ENCODE peak calls at places on chromosomes 5 and 9, in seven cellular contexts. One of them, this sample, is unnamed.

GRCh38 chr9:114503522-114504340 is 1.5 kb downstream of the WHRN start:
- DNase-seq in LoVo: no peak
- DNase-seq in Caki2: peak; percentile 10
- DNase-seq in AG20443: no peak
- DNase-seq in brain microvascular endothelial cell: no peak
- DNase-seq in stomach: no peak
- DNase-seq in NCI-H524: no peak
- DNase-seq in this sample: no peak

GRCh38 chr9:122218885-122219855 is 9.6 kb downstream of the LHX6 start:
- DNase-seq in Caki2: no peak
- DNase-seq in LoVo: no peak
- DNase-seq in NCI-H524: no peak
- DNase-seq in stomach: no peak
- DNase-seq in AG20443: peak; percentile 39
- DNase-seq in brain microvascular endothelial cell: no peak
- DNase-seq in this sample: no peak

GRCh38 chr9:82421498-82421897 is 432.9 kb downstream of the SPATA31D1 start:
- DNase-seq in stomach: no peak
- DNase-seq in AG20443: no peak
- DNase-seq in NCI-H524: no peak
- DNase-seq in Caki2: no peak
- DNase-seq in brain microvascular endothelial cell: no peak
- DNase-seq in LoVo: no peak
- DNase-seq in this sample: no peak

GRCh38 chr5:157384971-157385709 is 74.9 kb upstream of the NIPAL4 start:
- DNase-seq in stomach: no peak
- DNase-seq in brain microvascular endothelial cell: peak; percentile 99
- DNase-seq in Caki2: peak; percentile 85
- DNase-seq in AG20443: peak; percentile 87
- DNase-seq in NCI-H524: no peak
- DNase-seq in LoVo: no peak
- DNase-seq in this sample: peak; percentile 65

GRCh38 chr9:99128133-99128406 is 23.2 kb downstream of the TGFBR1 start:
- DNase-seq in LoVo: no peak
- DNase-seq in NCI-H524: no peak
- DNase-seq in brain microvascular endothelial cell: no peak
- DNase-seq in stomach: no peak
- DNase-seq in AG20443: no peak
- DNase-seq in Caki2: no peak
- DNase-seq in this sample: no peak

GRCh38 chr5:134554319-134555222 is 29.1 kb downstream of the JADE2 start:
- DNase-seq in AG20443: peak; percentile 87
- DNase-seq in NCI-H524: no peak
- DNase-seq in brain microvascular endothelial cell: peak; percentile 85
- DNase-seq in LoVo: peak; percentile 7
- DNase-seq in stomach: peak; percentile 64
- DNase-seq in Caki2: peak; percentile 96
- DNase-seq in this sample: peak; percentile 42

GRCh38 chr5:55324006-55324405 is 16.2 kb downstream of the MTREX start:
- DNase-seq in NCI-H524: no peak
- DNase-seq in Caki2: no peak
- DNase-seq in stomach: no peak
- DNase-seq in LoVo: no peak
- DNase-seq in AG20443: no peak
- DNase-seq in brain microvascular endothelial cell: no peak
- DNase-seq in this sample: no peak

GRCh38 chr5:122586351-122586750 is 188.5 kb upstream of the SNX2 start:
- DNase-seq in LoVo: no peak
- DNase-seq in brain microvascular endothelial cell: peak; percentile 64
- DNase-seq in stomach: no peak
- DNase-seq in AG20443: peak; percentile 39
- DNase-seq in NCI-H524: no peak
- DNase-seq in Caki2: no peak
- DNase-seq in this sample: no peak

GRCh38 chr5:78705826-78706225 is 57.3 kb upstream of the LHFPL2 start:
- DNase-seq in NCI-H524: no peak
- DNase-seq in Caki2: no peak
- DNase-seq in brain microvascular endothelial cell: no peak
- DNase-seq in LoVo: no peak
- DNase-seq in AG20443: no peak
- DNase-seq in stomach: no peak
- DNase-seq in this sample: no peak

GRCh38 chr5:180873628-180874520 is 12.8 kb upstream of the ZFP62 start:
- DNase-seq in stomach: no peak
- DNase-seq in AG20443: peak; percentile 27
- DNase-seq in Caki2: no peak
- DNase-seq in brain microvascular endothelial cell: peak; percentile 38
- DNase-seq in LoVo: no peak
- DNase-seq in NCI-H524: no peak
- DNase-seq in this sample: no peak

GRCh38 chr5:43565043-43565442 is 8.2 kb upstream of the PAIP1 start:
- DNase-seq in stomach: no peak
- DNase-seq in LoVo: no peak
- DNase-seq in brain microvascular endothelial cell: no peak
- DNase-seq in Caki2: no peak
- DNase-seq in NCI-H524: no peak
- DNase-seq in AG20443: no peak
- DNase-seq in this sample: no peak

GRCh38 chr9:28342815-28343338 is 769.6 kb upstream of the C9orf72 start:
- DNase-seq in Caki2: no peak
- DNase-seq in LoVo: no peak
- DNase-seq in stomach: no peak
- DNase-seq in brain microvascular endothelial cell: no peak
- DNase-seq in AG20443: no peak
- DNase-seq in NCI-H524: peak; percentile 13
- DNase-seq in this sample: no peak

GRCh38 chr9:134071149-134071548 is 3.3 kb upstream of the BRD3 start:
- DNase-seq in NCI-H524: no peak
- DNase-seq in LoVo: no peak
- DNase-seq in brain microvascular endothelial cell: no peak
- DNase-seq in AG20443: no peak
- DNase-seq in Caki2: no peak
- DNase-seq in stomach: no peak
- DNase-seq in this sample: no peak

GRCh38 chr5:147685991-147686390 is 96.5 kb downstream of the JAKMIP2 start:
- DNase-seq in Caki2: no peak
- DNase-seq in brain microvascular endothelial cell: no peak
- DNase-seq in stomach: no peak
- DNase-seq in AG20443: no peak
- DNase-seq in LoVo: no peak
- DNase-seq in NCI-H524: no peak
- DNase-seq in this sample: no peak

GRCh38 chr5:44862808-44863207 is 54.1 kb downstream of the MRPS30 start:
- DNase-seq in NCI-H524: no peak
- DNase-seq in Caki2: no peak
- DNase-seq in AG20443: peak; percentile 7
- DNase-seq in brain microvascular endothelial cell: no peak
- DNase-seq in stomach: no peak
- DNase-seq in LoVo: no peak
- DNase-seq in this sample: no peak

GRCh38 chr5:83509535-83509934 is 38.0 kb downstream of the VCAN start:
- DNase-seq in stomach: no peak
- DNase-seq in NCI-H524: no peak
- DNase-seq in brain microvascular endothelial cell: no peak
- DNase-seq in Caki2: peak; percentile 81
- DNase-seq in LoVo: no peak
- DNase-seq in AG20443: peak; percentile 34
- DNase-seq in this sample: no peak

GRCh38 chr5:123119334-123119986 is 30.4 kb downstream of the PRDM6 start:
- DNase-seq in Caki2: no peak
- DNase-seq in stomach: no peak
- DNase-seq in LoVo: peak; percentile 49
- DNase-seq in brain microvascular endothelial cell: peak; percentile 40
- DNase-seq in NCI-H524: no peak
- DNase-seq in AG20443: peak; percentile 70
- DNase-seq in this sample: no peak

GRCh38 chr9:98457696-98458370 is 202.4 kb upstream of the TBC1D2 start:
- DNase-seq in NCI-H524: no peak
- DNase-seq in LoVo: no peak
- DNase-seq in Caki2: no peak
- DNase-seq in stomach: no peak
- DNase-seq in brain microvascular endothelial cell: no peak
- DNase-seq in AG20443: peak; percentile 55
- DNase-seq in this sample: no peak

This sample was measured in tibial nerve.